ENCODE peak calls at places on chromosomes 7 and 10, in eight cellular contexts. One of them, this sample, is unnamed. For H3K27me3, the result is how much of the 10 kb centered on the place peaks cover.

GRCh38 chr10:26463986-26464385 is 25.8 kb downstream of the APBB1IP start:
- DNase-seq in MM.1S: no peak
- DNase-seq in brain microvascular endothelial cell: no peak
- DNase-seq in transverse colon: no peak
- DNase-seq in ovary: no peak
- DNase-seq in thoracic aorta: no peak
- DNase-seq in body of pancreas: no peak
- DNase-seq in psoas muscle: no peak
- DNase-seq in this sample: no peak

GRCh38 chr10:32149257-32149955 is 93.2 kb upstream of the KIF5B start:
- DNase-seq in MM.1S: no peak
- DNase-seq in psoas muscle: peak
- DNase-seq in brain microvascular endothelial cell: peak
- DNase-seq in body of pancreas: peak
- DNase-seq in transverse colon: peak
- DNase-seq in ovary: peak
- DNase-seq in thoracic aorta: peak
- DNase-seq in this sample: peak

GRCh38 chr7:50659329-50659965 is 94.2 kb upstream of the DDC start:
- DNase-seq in ovary: no peak
- DNase-seq in transverse colon: no peak
- DNase-seq in thoracic aorta: no peak
- DNase-seq in brain microvascular endothelial cell: no peak
- DNase-seq in body of pancreas: no peak
- DNase-seq in psoas muscle: no peak
- DNase-seq in MM.1S: no peak
- DNase-seq in this sample: no peak

GRCh38 chr7:113392841-113393540 is 274.6 kb upstream of the SMIM30 start:
- DNase-seq in brain microvascular endothelial cell: no peak
- DNase-seq in body of pancreas: no peak
- DNase-seq in thoracic aorta: no peak
- DNase-seq in MM.1S: no peak
- DNase-seq in psoas muscle: no peak
- DNase-seq in transverse colon: no peak
- DNase-seq in ovary: no peak
- DNase-seq in this sample: no peak

GRCh38 chr10:107043461-107043860 is 121.0 kb downstream of the SORCS1 start:
- DNase-seq in body of pancreas: no peak
- DNase-seq in MM.1S: no peak
- DNase-seq in transverse colon: no peak
- DNase-seq in thoracic aorta: no peak
- DNase-seq in ovary: no peak
- DNase-seq in brain microvascular endothelial cell: no peak
- DNase-seq in psoas muscle: no peak
- DNase-seq in this sample: no peak

GRCh38 chr7:134619627-134620331 is 26.9 kb upstream of the BPGM start:
- DNase-seq in MM.1S: no peak
- DNase-seq in psoas muscle: no peak
- DNase-seq in ovary: no peak
- DNase-seq in brain microvascular endothelial cell: peak
- DNase-seq in transverse colon: no peak
- DNase-seq in body of pancreas: no peak
- DNase-seq in thoracic aorta: no peak
- DNase-seq in this sample: peak

GRCh38 chr10:31028076-31028475 is 3.6 kb downstream of the ZNF438 start:
- DNase-seq in psoas muscle: no peak
- DNase-seq in body of pancreas: no peak
- DNase-seq in thoracic aorta: no peak
- DNase-seq in MM.1S: no peak
- DNase-seq in ovary: no peak
- DNase-seq in transverse colon: no peak
- DNase-seq in brain microvascular endothelial cell: no peak
- DNase-seq in this sample: no peak

GRCh38 chr7:149872419-149873073 is 1.2 kb upstream of the ATP6V0E2 start:
- DNase-seq in MM.1S: no peak
- DNase-seq in brain microvascular endothelial cell: peak
- DNase-seq in psoas muscle: peak
- DNase-seq in body of pancreas: peak
- DNase-seq in thoracic aorta: peak
- DNase-seq in ovary: peak
- DNase-seq in transverse colon: peak
- DNase-seq in this sample: peak

GRCh38 chr7:128299109-128299514 is 44.6 kb downstream of the RBM28 start:
- DNase-seq in body of pancreas: no peak
- DNase-seq in transverse colon: no peak
- DNase-seq in brain microvascular endothelial cell: no peak
- DNase-seq in psoas muscle: no peak
- DNase-seq in ovary: no peak
- DNase-seq in thoracic aorta: no peak
- DNase-seq in MM.1S: no peak
- DNase-seq in this sample: no peak

GRCh38 chr7:55065079-55065478 is 46.3 kb downstream of the EGFR start:
- DNase-seq in brain microvascular endothelial cell: peak
- DNase-seq in thoracic aorta: no peak
- DNase-seq in body of pancreas: no peak
- DNase-seq in MM.1S: no peak
- DNase-seq in ovary: peak
- DNase-seq in transverse colon: peak
- DNase-seq in psoas muscle: peak
- DNase-seq in this sample: peak

GRCh38 chr7:55063633-55064032 is 44.8 kb downstream of the EGFR start:
- DNase-seq in thoracic aorta: no peak
- DNase-seq in MM.1S: no peak
- DNase-seq in body of pancreas: no peak
- DNase-seq in ovary: no peak
- DNase-seq in transverse colon: no peak
- DNase-seq in psoas muscle: no peak
- DNase-seq in brain microvascular endothelial cell: peak
- DNase-seq in this sample: no peak

GRCh38 chr7:55066938-55067337 is 48.1 kb downstream of the EGFR start:
- DNase-seq in MM.1S: no peak
- DNase-seq in brain microvascular endothelial cell: no peak
- DNase-seq in ovary: no peak
- DNase-seq in body of pancreas: no peak
- DNase-seq in thoracic aorta: no peak
- DNase-seq in transverse colon: no peak
- DNase-seq in psoas muscle: no peak
- DNase-seq in this sample: no peak

GRCh38 chr7:55066479-55066878 is 47.7 kb downstream of the EGFR start:
- DNase-seq in brain microvascular endothelial cell: peak
- DNase-seq in psoas muscle: no peak
- DNase-seq in body of pancreas: no peak
- DNase-seq in thoracic aorta: no peak
- DNase-seq in MM.1S: no peak
- DNase-seq in ovary: no peak
- DNase-seq in transverse colon: no peak
- DNase-seq in this sample: no peak

DNA sequence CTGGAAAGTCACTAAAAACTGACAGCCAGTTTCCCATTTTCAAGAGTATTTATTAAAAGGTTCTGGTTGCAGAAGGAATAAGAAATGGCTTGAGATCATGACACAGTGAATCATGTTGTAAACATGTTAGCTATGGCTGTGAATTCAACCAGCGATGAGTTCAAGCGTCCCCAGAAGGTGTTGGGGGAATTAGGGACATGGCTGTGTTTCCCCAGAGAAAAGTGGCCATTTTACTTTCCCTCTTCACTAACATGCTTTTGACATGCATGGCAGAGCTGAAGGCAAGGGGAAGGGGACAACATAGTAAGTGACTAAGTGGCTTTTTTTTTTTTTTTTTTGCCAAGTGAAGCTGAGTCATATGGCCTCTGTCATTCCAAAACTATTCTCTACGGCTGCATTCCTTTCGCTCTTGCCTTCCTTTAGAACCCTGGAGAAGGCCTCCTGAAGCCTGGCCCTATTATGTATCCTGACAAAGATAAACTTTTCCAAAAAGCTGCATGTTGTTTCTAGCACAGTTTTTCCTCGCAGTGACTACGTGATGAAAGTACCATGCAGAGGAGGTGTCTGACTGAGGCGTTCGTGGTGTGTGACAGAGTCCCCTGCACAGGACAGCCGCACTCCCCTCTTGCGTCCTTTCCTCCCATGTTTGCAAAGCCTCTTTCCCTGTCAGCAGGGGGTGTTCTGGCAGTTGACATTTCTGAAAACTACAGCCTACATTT is 46.9 kb downstream of the EGFR start:
- DNase-seq in brain microvascular endothelial cell: peak
- DNase-seq in psoas muscle: no peak
- DNase-seq in transverse colon: no peak
- DNase-seq in thoracic aorta: no peak
- DNase-seq in ovary: no peak
- DNase-seq in MM.1S: no peak
- DNase-seq in body of pancreas: no peak
- DNase-seq in this sample: no peak
- TF ChIP-seq CTCF in brain microvascular endothelial cell: peak
- TF ChIP-seq CTCF in psoas muscle: no peak
- TF ChIP-seq CTCF in transverse colon: no peak
- TF ChIP-seq CTCF in thoracic aorta: no peak
- TF ChIP-seq CTCF in ovary: no peak
- TF ChIP-seq CTCF in MM.1S: no peak
- TF ChIP-seq CTCF in body of pancreas: no peak
- TF ChIP-seq CTCF in this sample: peak

GRCh38 chr7:21777916-21778315 is 167.8 kb downstream of the CDCA7L start:
- DNase-seq in MM.1S: no peak
- DNase-seq in brain microvascular endothelial cell: no peak
- DNase-seq in ovary: no peak
- DNase-seq in body of pancreas: no peak
- DNase-seq in thoracic aorta: no peak
- DNase-seq in transverse colon: no peak
- DNase-seq in psoas muscle: no peak
- DNase-seq in this sample: no peak
- H3K27me3 ChIP-seq in MM.1S: under half
- H3K27me3 ChIP-seq in brain microvascular endothelial cell: under half
- H3K27me3 ChIP-seq in ovary: under half
- H3K27me3 ChIP-seq in body of pancreas: under half
- H3K27me3 ChIP-seq in thoracic aorta: under half
- H3K27me3 ChIP-seq in transverse colon: under half
- H3K27me3 ChIP-seq in psoas muscle: under half
- H3K27me3 ChIP-seq in this sample: under half

GRCh38 chr7:131111081-131111576 is 216.5 kb upstream of the MKLN1 start:
- DNase-seq in body of pancreas: no peak
- DNase-seq in thoracic aorta: no peak
- DNase-seq in ovary: no peak
- DNase-seq in brain microvascular endothelial cell: peak
- DNase-seq in psoas muscle: no peak
- DNase-seq in transverse colon: peak
- DNase-seq in MM.1S: peak
- DNase-seq in this sample: no peak

GRCh38 chr7:131110294-131111080 is 217.2 kb upstream of the MKLN1 start:
- DNase-seq in body of pancreas: no peak
- DNase-seq in brain microvascular endothelial cell: peak
- DNase-seq in transverse colon: peak
- DNase-seq in MM.1S: peak
- DNase-seq in psoas muscle: no peak
- DNase-seq in thoracic aorta: no peak
- DNase-seq in ovary: no peak
- DNase-seq in this sample: no peak

GRCh38 chr7:131109757-131110293 is 217.9 kb upstream of the MKLN1 start:
- DNase-seq in psoas muscle: peak
- DNase-seq in body of pancreas: peak
- DNase-seq in transverse colon: peak
- DNase-seq in brain microvascular endothelial cell: peak
- DNase-seq in ovary: peak
- DNase-seq in thoracic aorta: peak
- DNase-seq in MM.1S: peak
- DNase-seq in this sample: no peak

GRCh38 chr7:131111792-131112191 is 215.9 kb upstream of the MKLN1 start:
- DNase-seq in MM.1S: no peak
- DNase-seq in ovary: no peak
- DNase-seq in body of pancreas: no peak
- DNase-seq in transverse colon: no peak
- DNase-seq in thoracic aorta: no peak
- DNase-seq in brain microvascular endothelial cell: no peak
- DNase-seq in psoas muscle: no peak
- DNase-seq in this sample: no peak

GRCh38 chr7:131112431-131112830 is 215.2 kb upstream of the MKLN1 start:
- DNase-seq in brain microvascular endothelial cell: no peak
- DNase-seq in thoracic aorta: no peak
- DNase-seq in transverse colon: no peak
- DNase-seq in MM.1S: no peak
- DNase-seq in ovary: no peak
- DNase-seq in body of pancreas: no peak
- DNase-seq in psoas muscle: no peak
- DNase-seq in this sample: no peak
- TF ChIP-seq CTCF in brain microvascular endothelial cell: no peak
- TF ChIP-seq CTCF in thoracic aorta: no peak
- TF ChIP-seq CTCF in transverse colon: no peak
- TF ChIP-seq CTCF in MM.1S: no peak
- TF ChIP-seq CTCF in ovary: no peak
- TF ChIP-seq CTCF in body of pancreas: no peak
- TF ChIP-seq CTCF in psoas muscle: no peak
- TF ChIP-seq CTCF in this sample: no peak

GRCh38 chr10:101744267-101744666 is 31.6 kb downstream of the FGF8 start:
- DNase-seq in psoas muscle: no peak
- DNase-seq in MM.1S: no peak
- DNase-seq in ovary: no peak
- DNase-seq in thoracic aorta: no peak
- DNase-seq in body of pancreas: no peak
- DNase-seq in transverse colon: no peak
- DNase-seq in brain microvascular endothelial cell: no peak
- DNase-seq in this sample: no peak

GRCh38 chr10:101741938-101742337 is 34.0 kb downstream of the FGF8 start:
- DNase-seq in brain microvascular endothelial cell: no peak
- DNase-seq in transverse colon: no peak
- DNase-seq in ovary: no peak
- DNase-seq in psoas muscle: no peak
- DNase-seq in body of pancreas: no peak
- DNase-seq in MM.1S: no peak
- DNase-seq in thoracic aorta: no peak
- DNase-seq in this sample: no peak

GRCh38 chr10:101749033-101749432 is 26.9 kb downstream of the FGF8 start:
- DNase-seq in transverse colon: no peak
- DNase-seq in MM.1S: no peak
- DNase-seq in psoas muscle: no peak
- DNase-seq in brain microvascular endothelial cell: no peak
- DNase-seq in body of pancreas: no peak
- DNase-seq in thoracic aorta: no peak
- DNase-seq in ovary: no peak
- DNase-seq in this sample: no peak

GRCh38 chr10:101748496-101748895 is 27.4 kb downstream of the FGF8 start:
- DNase-seq in transverse colon: no peak
- DNase-seq in ovary: no peak
- DNase-seq in body of pancreas: no peak
- DNase-seq in psoas muscle: no peak
- DNase-seq in thoracic aorta: no peak
- DNase-seq in brain microvascular endothelial cell: no peak
- DNase-seq in MM.1S: no peak
- DNase-seq in this sample: no peak

GRCh38 chr10:101745074-101745690 is 30.7 kb downstream of the FGF8 start:
- DNase-seq in ovary: no peak
- DNase-seq in body of pancreas: no peak
- DNase-seq in thoracic aorta: no peak
- DNase-seq in psoas muscle: no peak
- DNase-seq in brain microvascular endothelial cell: no peak
- DNase-seq in transverse colon: no peak
- DNase-seq in MM.1S: no peak
- DNase-seq in this sample: no peak
- H3K27me3 ChIP-seq in ovary: under half
- H3K27me3 ChIP-seq in body of pancreas: under half
- H3K27me3 ChIP-seq in thoracic aorta: under half
- H3K27me3 ChIP-seq in psoas muscle: under half
- H3K27me3 ChIP-seq in brain microvascular endothelial cell: under half
- H3K27me3 ChIP-seq in transverse colon: under half
- H3K27me3 ChIP-seq in MM.1S: under half
- H3K27me3 ChIP-seq in this sample: under half